ENCODE peak calls at places on chromosome 6, in eight cellular contexts. L, S, J, I, N, X, E and C are unnamed samples. For H3K36me3 and H3K9me3, the result is how much of the 10 kb centered on the place peaks cover.

GRCh38 chr6:77334093-77334492 is 129.2 kb downstream of the HTR1B start:
- DNase-seq in X (no peak), E (no peak), N (no peak), L (no peak), J (no peak), I (no peak), S (no peak), C (no peak)

GRCh38 chr6:137518584-137518983 is 24.4 kb upstream of the OLIG3 start:
- DNase-seq in E (no peak), X (no peak), J (no peak), I (no peak), L (no peak), N (no peak), S (no peak), C (no peak)

GRCh38 chr6:90388395-90388794 is 91.8 kb upstream of the BACH2 start:
- DNase-seq in J (no peak), X (no peak), N (no peak), S (no peak), I (no peak), L (no peak), E (no peak), C (no peak)

GRCh38 chr6:80457044-80457933 is 350.8 kb downstream of the BCKDHB start:
- DNase-seq in X (no peak), I (no peak), L (no peak), J (peak), E (peak), S (peak), N (peak), C (peak)

GRCh38 chr6:83853968-83854501 is 875 bp downstream of the RIPPLY2 start:
- DNase-seq in S (no peak), J (no peak), I (no peak), L (no peak), N (no peak), E (no peak), X (no peak), C (no peak)

GRCh38 chr6:75211920-75212590 is 6.2 kb upstream of the COL12A1 start:
- DNase-seq in J (no peak), S (no peak), I (no peak), N (no peak), X (no peak), E (no peak), L (no peak), C (peak)

GRCh38 chr6:22766979-22767378 is 197.6 kb downstream of the HDGFL1 start:
- DNase-seq in S (no peak), L (peak), J (no peak), E (no peak), N (no peak), I (no peak), X (no peak), C (no peak)

GRCh38 chr6:54718541-54719023 is 128.0 kb upstream of the FAM83B start:
- DNase-seq in S (no peak), L (no peak), X (no peak), N (no peak), E (no peak), I (no peak), J (no peak), C (no peak)

GRCh38 chr6:1363729-1364572 is 25.4 kb upstream of the FOXF2 start:
- DNase-seq in I (no peak), E (no peak), X (no peak), S (peak), L (no peak), J (no peak), N (peak), C (peak)

GRCh38 chr6:24574809-24575208 is 71.2 kb downstream of the KIAA0319 start:
- DNase-seq in I (no peak), E (no peak), N (no peak), L (no peak), S (no peak), X (no peak), J (no peak), C (no peak)

GRCh38 chr6:52500268-52501129 is 76.4 kb downstream of the TRAM2 start:
- DNase-seq in L (no peak), N (peak), X (no peak), I (no peak), J (no peak), E (no peak), S (no peak), C (no peak)

GRCh38 chr6:35219683-35220326 is 6.0 kb downstream of the SCUBE3 start:
- DNase-seq in J (no peak), N (no peak), E (no peak), S (peak), X (no peak), I (no peak), L (no peak), C (no peak)

GRCh38 chr6:36676142-36677058 is 2.1 kb upstream of the CDKN1A start:
- DNase-seq in L (no peak), X (no peak), J (no peak), E (peak), N (no peak), I (no peak), S (peak), C (no peak)

GRCh38 chr6:34324738-34325444 is 67.6 kb downstream of the NUDT3 start:
- DNase-seq in N (peak), X (no peak), L (no peak), J (peak), E (peak), S (peak), I (no peak), C (no peak)

GRCh38 chr6:47419621-47420020 is 58.0 kb upstream of the CD2AP start:
- DNase-seq in J (no peak), S (peak), N (no peak), L (no peak), X (no peak), E (no peak), I (no peak), C (no peak)

GRCh38 chr6:149198265-149198664 is 119.2 kb upstream of the TAB2 start:
- DNase-seq in N (no peak), I (no peak), L (no peak), X (no peak), E (no peak), J (no peak), S (no peak), C (no peak)

GRCh38 chr6:117549606-117550005 is 52.7 kb downstream of the GOPC start:
- DNase-seq in J (no peak), L (no peak), E (no peak), N (no peak), S (no peak), X (no peak), I (no peak), C (no peak)

GRCh38 chr6:87945966-87946365 is 101.7 kb upstream of the SPACA1 start:
- DNase-seq in L (no peak), N (no peak), S (peak), J (no peak), I (no peak), E (no peak), X (no peak), C (no peak)

GRCh38 chr6:16238057-16238657 is at the start of gene GMPR:
- DNase-seq in I (peak), L (no peak), S (peak), E (peak), X (peak), J (peak), N (peak), C (peak)

GRCh38 chr6:70686548-70687133 is 19.0 kb downstream of the SMAP1 start:
- DNase-seq in S (peak), L (no peak), E (no peak), I (no peak), X (no peak), N (no peak), J (no peak), C (peak)

GRCh38 chr6:52543729-52544324 is 33.0 kb downstream of the TRAM2 start:
- DNase-seq in E (no peak), L (peak), S (peak), X (no peak), N (no peak), J (no peak), I (no peak), C (peak)

GRCh38 chr6:139883776-139884175 is 509.3 kb upstream of the CITED2 start:
- DNase-seq in N (no peak), J (no peak), X (no peak), I (no peak), L (no peak), S (no peak), E (no peak), C (no peak)

GRCh38 chr6:5905431-5906339 is 101.0 kb downstream of the NRN1 start:
- DNase-seq in E (peak), I (no peak), X (peak), J (peak), L (no peak), N (peak), S (peak), C (peak)

GRCh38 chr6:22754111-22754510 is 184.7 kb downstream of the HDGFL1 start:
- DNase-seq in L (no peak), S (no peak), N (no peak), E (no peak), J (no peak), X (no peak), I (no peak), C (no peak)

GRCh38 chr6:74519172-74519571 is 686.7 kb downstream of the COL12A1 start:
- DNase-seq in I (no peak), S (peak), J (no peak), E (no peak), L (peak), N (no peak), X (no peak), C (no peak)

GRCh38 chr6:65701325-65701724 is 5.7 kb downstream of the EYS start:
- DNase-seq in X (no peak), I (no peak), E (no peak), J (no peak), L (no peak), N (no peak), S (no peak), C (no peak)

GRCh38 chr6:136415351-136416005 is 125.8 kb upstream of the BCLAF1 start:
- DNase-seq in J (no peak), E (no peak), L (no peak), I (no peak), X (no peak), S (peak), N (no peak), C (peak)

GRCh38 chr6:17884501-17885039 is 102.9 kb downstream of the KIF13A start:
- DNase-seq in S (peak), J (no peak), E (no peak), I (no peak), N (no peak), X (no peak), L (no peak), C (no peak)

GRCh38 chr6:116461563-116462507 is 660 bp downstream of the CALHM6 start:
- DNase-seq in N (peak), S (peak), L (no peak), E (peak), X (peak), J (peak), I (peak), C (peak)

GRCh38 chr6:9140181-9140580 is 704.8 kb upstream of the SLC35B3 start:
- DNase-seq in S (peak), E (peak), L (peak), J (no peak), X (no peak), N (no peak), I (no peak), C (no peak)

GRCh38 chr6:130796313-130796905 is 30.8 kb upstream of the SMLR1 start:
- DNase-seq in N (no peak), J (peak), L (no peak), X (no peak), E (no peak), S (peak), I (no peak), C (no peak)

GRCh38 chr6:131368077-131368911 is 204.7 kb upstream of the ARG1 start:
- DNase-seq in E (peak), X (no peak), J (peak), L (no peak), S (peak), N (peak), I (no peak), C (peak)

GRCh38 chr6:154888896-154889295 is 106.2 kb upstream of the TIAM2 start:
- DNase-seq in N (no peak), S (no peak), E (no peak), J (no peak), L (no peak), X (no peak), I (no peak), C (no peak)

GRCh38 chr6:128784266-128784665 is 98.7 kb upstream of the LAMA2 start:
- DNase-seq in L (no peak), E (no peak), J (no peak), S (no peak), I (no peak), N (no peak), X (no peak), C (peak)

GRCh38 chr6:150685860-150686259 is 86.2 kb downstream of the PLEKHG1 start:
- DNase-seq in L (peak), J (peak), N (no peak), X (no peak), S (peak), E (no peak), I (peak), C (peak)

GRCh38 chr6:98769546-98769945 is 64.8 kb upstream of the POU3F2 start:
- DNase-seq in L (no peak), E (no peak), S (no peak), N (no peak), I (no peak), X (no peak), J (no peak), C (peak)

GRCh38 chr6:56804996-56805395 is 149.9 kb upstream of the BEND6 start:
- DNase-seq in E (no peak), X (no peak), L (no peak), J (no peak), I (no peak), N (no peak), S (peak), C (peak)

GRCh38 chr6:119207973-119208725 is 129.7 kb upstream of the FAM184A start:
- DNase-seq in E (no peak), L (no peak), S (peak), I (no peak), N (no peak), X (no peak), J (no peak), C (peak)

GRCh38 chr6:158770948-158771347 is 48.2 kb downstream of the EZR start:
- DNase-seq in E (no peak), S (no peak), N (peak), L (no peak), X (no peak), I (no peak), J (peak), C (no peak)

GRCh38 chr6:158772172-158772571 is 47.0 kb downstream of the EZR start:
- DNase-seq in N (no peak), L (no peak), X (no peak), E (no peak), S (no peak), J (no peak), I (no peak), C (no peak)

GRCh38 chr6:158772851-158773371 is 46.3 kb downstream of the EZR start:
- DNase-seq in S (peak), I (no peak), X (no peak), N (no peak), L (no peak), J (no peak), E (no peak), C (no peak)

GRCh38 chr6:158770533-158770932 is 48.6 kb downstream of the EZR start:
- DNase-seq in N (peak), S (no peak), E (no peak), X (no peak), L (no peak), I (no peak), J (peak), C (no peak)

GRCh38 chr6:158771399-158772158 is 47.6 kb downstream of the EZR start:
- DNase-seq in N (no peak), E (no peak), J (no peak), L (no peak), S (peak), X (no peak), I (no peak), C (no peak)
- H3K36me3 ChIP-seq in N (half or more), E (half or more), J (under half), L (under half), S (under half), X (half or more), I (half or more), C (half or more)

DNA sequence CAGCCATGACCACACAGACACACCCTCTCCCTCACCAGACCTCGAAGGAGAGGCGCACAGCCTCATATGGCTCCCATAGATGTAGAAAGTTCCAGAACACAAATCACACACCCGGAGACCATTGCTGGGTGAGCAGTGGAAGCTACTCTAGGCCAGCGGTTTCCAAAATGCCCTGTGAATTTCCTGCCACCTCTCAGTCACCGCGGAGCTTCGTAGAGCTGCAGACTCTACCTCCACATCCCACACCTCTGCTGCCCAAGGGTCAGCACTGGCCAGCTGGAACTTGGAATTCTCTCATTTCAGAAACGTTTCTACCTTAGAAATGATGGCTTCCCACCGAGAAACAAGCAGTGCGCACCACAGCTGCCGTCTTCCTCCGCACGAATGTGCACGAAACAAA is 155.8 kb downstream of the DLL1 start:
- DNase-seq in E (no peak), N (no peak), J (no peak), I (no peak), X (no peak), S (no peak), L (no peak), C (no peak)
- H3K9me3 ChIP-seq in E (under half), N (under half), J (under half), I (under half), X (under half), S (under half), L (under half), C (under half)

DNA sequence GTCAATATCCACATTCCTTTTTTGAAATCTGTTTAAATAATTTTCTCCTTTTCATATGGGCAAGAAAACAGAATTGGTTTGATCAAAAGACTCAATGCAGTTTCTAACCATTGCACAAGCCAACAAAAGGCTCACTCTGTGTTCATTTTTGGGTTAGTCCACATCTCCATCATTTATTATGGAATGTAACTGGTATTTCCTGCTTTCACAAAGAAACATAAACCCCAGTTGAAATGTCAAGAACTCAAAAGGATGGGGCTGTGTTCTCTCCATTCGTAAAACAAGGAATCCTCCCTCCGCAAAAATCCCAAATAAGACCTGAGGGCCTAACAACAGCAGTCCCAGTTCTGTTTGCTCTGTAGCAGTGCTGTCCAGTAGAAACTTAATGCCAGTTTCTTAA is 420.9 kb downstream of the GJA1 start:
- DNase-seq in J (no peak), I (no peak), N (no peak), L (no peak), X (no peak), S (peak), E (no peak), C (peak)
- H3K27ac ChIP-seq in J (no peak), I (no peak), N (no peak), L (no peak), X (no peak), S (no peak), E (no peak), C (no peak)

DNA sequence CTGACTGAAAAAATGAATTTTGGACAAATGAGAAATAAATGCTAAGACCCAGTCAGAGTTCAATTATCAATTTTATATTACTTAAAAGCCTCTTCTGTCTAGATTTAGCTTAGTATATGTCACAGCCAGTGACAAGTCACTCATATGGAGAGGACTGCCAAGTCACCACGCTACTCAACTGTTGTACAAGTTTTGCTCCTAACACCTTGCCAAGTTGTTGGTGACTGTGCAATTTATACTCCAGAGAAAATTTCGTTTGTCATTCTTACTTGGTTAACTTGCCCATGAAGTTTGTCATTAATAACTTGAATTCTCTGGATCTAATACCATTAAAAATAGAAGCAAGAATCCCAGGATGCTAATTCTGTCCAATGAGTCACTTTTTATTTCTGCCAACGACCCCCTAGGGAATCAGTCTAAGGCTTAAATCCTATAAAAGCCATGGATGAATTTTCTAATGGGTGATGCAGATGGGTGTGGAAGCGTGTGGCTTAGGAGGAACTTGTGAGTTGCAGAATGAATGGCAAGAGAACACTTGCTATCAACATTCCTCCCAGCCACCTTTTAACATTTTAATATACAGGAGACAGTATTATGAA is 30.4 kb upstream of the FBXO30 start:
- DNase-seq in N (no peak), S (peak), I (no peak), L (no peak), E (no peak), J (peak), X (no peak), C (peak)
- H3K36me3 ChIP-seq in N (under half), S (under half), I (under half), L (under half), E (under half), J (under half), X (under half), C (under half)

GRCh38 chr6:135291288-135292116 is 110.4 kb downstream of the MYB start:
- DNase-seq in E (no peak), J (no peak), L (no peak), I (no peak), S (peak), X (no peak), N (no peak), C (no peak)
- H3K9me3 ChIP-seq in E (under half), J (under half), L (under half), I (under half), S (under half), X (under half), N (under half), C (under half)